ENCODE peak calls at places on chromosomes 7 and 10, in six cellular contexts. C is sigmoid colon, M is GM12892, K is stomach, O is GM23338, V is spleen. T is an unnamed sample.

GRCh38 chr7:15921576-15921975 is 235.1 kb upstream of the MEOX2 start:
- DNase-seq in O (no peak), K (no peak), M (no peak), V (no peak), C (no peak), T (no peak)

GRCh38 chr7:149741629-149742028 is 31.8 kb downstream of the ZNF467 start:
- DNase-seq in V (peak), K (no peak), C (no peak), O (no peak), M (no peak), T (no peak)

GRCh38 chr7:151452680-151453325 is 12.9 kb upstream of the CRYGN start:
- DNase-seq in K (no peak), V (peak), M (no peak), O (no peak), C (peak), T (peak)

GRCh38 chr10:2005546-2005945 is 268.2 kb upstream of the ADARB2 start:
- DNase-seq in V (no peak), M (no peak), C (no peak), O (no peak), K (no peak), T (no peak)

GRCh38 chr10:50613726-50614443 is 9.9 kb downstream of the SGMS1 start:
- DNase-seq in O (no peak), V (no peak), C (no peak), K (no peak), M (no peak), T (no peak)

GRCh38 chr10:43110318-43111071 is 27.8 kb upstream of the CSGALNACT2 start:
- DNase-seq in M (no peak), O (no peak), V (no peak), C (no peak), K (no peak), T (peak)

GRCh38 chr7:114934758-114935157 is 12.9 kb downstream of the MDFIC start:
- DNase-seq in M (no peak), V (no peak), K (no peak), O (no peak), C (no peak), T (no peak)

GRCh38 chr7:23353172-23353571 is 54.0 kb downstream of the MALSU1 start:
- DNase-seq in K (no peak), M (no peak), O (no peak), V (no peak), C (no peak), T (no peak)

GRCh38 chr10:118800920-118801319 is 46.1 kb upstream of the CACUL1 start:
- DNase-seq in O (no peak), M (no peak), V (peak), K (peak), C (no peak), T (peak)

GRCh38 chr10:75396861-75397570 is 4.5 kb downstream of the ZNF503 start:
- DNase-seq in C (no peak), K (peak), M (no peak), V (no peak), O (peak), T (peak)

GRCh38 chr7:111560773-111561658 is 1.3 kb downstream of the IMMP2L start:
- DNase-seq in K (no peak), O (peak), C (no peak), M (no peak), V (no peak), T (no peak)

GRCh38 chr10:7378602-7379403 is 32.0 kb downstream of the SFMBT2 start:
- DNase-seq in K (no peak), C (peak), V (no peak), O (no peak), M (no peak), T (no peak)

GRCh38 chr7:105940111-105940510 is 23.0 kb upstream of the CDHR3 start:
- DNase-seq in O (no peak), M (no peak), V (no peak), K (no peak), C (no peak), T (no peak)

GRCh38 chr10:26799342-26799741 is 61.4 kb downstream of the ABI1 start:
- DNase-seq in O (no peak), M (no peak), V (no peak), C (no peak), K (no peak), T (peak)

GRCh38 chr7:107830410-107830809 is 27.4 kb upstream of the SLC26A3 start:
- DNase-seq in C (no peak), K (no peak), M (no peak), V (no peak), O (no peak), T (no peak)

GRCh38 chr7:73683916-73684693 is 708 bp downstream of the BUD23 start:
- DNase-seq in O (no peak), M (no peak), C (no peak), V (no peak), K (no peak), T (no peak)

GRCh38 chr7:28128608-28129007 is 52.0 kb downstream of the JAZF1 start:
- DNase-seq in V (no peak), C (no peak), O (no peak), M (no peak), K (no peak), T (no peak)

GRCh38 chr10:21298686-21299085 is 226.8 kb downstream of the SKIDA1 start:
- DNase-seq in M (no peak), C (no peak), V (no peak), K (no peak), O (no peak), T (no peak)

GRCh38 chr7:33233659-33234058 is 104.3 kb downstream of the BBS9 start:
- DNase-seq in V (no peak), C (no peak), K (no peak), O (no peak), M (no peak), T (no peak)

GRCh38 chr7:27688056-27688455 is 25.4 kb upstream of the HIBADH start:
- DNase-seq in C (no peak), O (no peak), M (no peak), K (no peak), V (no peak), T (no peak)

GRCh38 chr10:35827783-35828182 is 185.7 kb upstream of the FZD8 start:
- DNase-seq in V (no peak), M (no peak), O (no peak), K (no peak), C (no peak), T (no peak)

GRCh38 chr7:6579446-6579845 is 2.2 kb downstream of the ZDHHC4 start:
- DNase-seq in O (peak), C (no peak), M (no peak), V (no peak), K (no peak), T (no peak)

GRCh38 chr7:44286618-44287487 is 38.5 kb downstream of the CAMK2B start:
- DNase-seq in V (peak), O (no peak), M (no peak), K (peak), C (peak), T (peak)

GRCh38 chr10:12793106-12793505 is 208.4 kb downstream of the CCDC3 start:
- DNase-seq in C (no peak), O (no peak), M (no peak), K (no peak), V (no peak), T (no peak)

GRCh38 chr7:123424463-123424862 is 109.9 kb downstream of the IQUB start:
- DNase-seq in C (no peak), V (no peak), O (no peak), K (no peak), M (no peak), T (no peak)

GRCh38 chr10:95289003-95289920 is 1.5 kb downstream of the PDLIM1 start:
- DNase-seq in M (no peak), V (no peak), C (no peak), K (no peak), O (peak), T (peak)

GRCh38 chr10:27242951-27243551 is 2.5 kb upstream of the ACBD5 start:
- DNase-seq in O (peak), V (peak), C (no peak), M (no peak), K (peak), T (peak)

GRCh38 chr10:120209124-120209523 is 247.9 kb upstream of the PLPP4 start:
- DNase-seq in V (no peak), K (no peak), C (no peak), M (no peak), O (no peak), T (no peak)

GRCh38 chr10:101716891-101717659 is 22.1 kb upstream of the FBXW4 start:
- DNase-seq in M (no peak), O (no peak), C (no peak), K (no peak), V (no peak), T (no peak)

GRCh38 chr10:90751107-90751997 is 106.5 kb downstream of the HTR7 start:
- DNase-seq in K (no peak), V (no peak), O (peak), C (no peak), M (no peak), T (peak)

GRCh38 chr7:30003098-30003497 is 13.5 kb upstream of the SCRN1 start:
- DNase-seq in O (peak), C (no peak), V (no peak), M (no peak), K (no peak), T (no peak)

GRCh38 chr7:47685712-47686376 is 103.9 kb upstream of the TNS3 start:
- DNase-seq in C (no peak), K (no peak), O (no peak), M (no peak), V (no peak), T (no peak)

GRCh38 chr10:130040817-130041330 is 69.8 kb downstream of the C10orf143 start:
- DNase-seq in V (peak), M (no peak), C (peak), O (no peak), K (no peak), T (no peak)

GRCh38 chr10:130038611-130039109 is 72.0 kb downstream of the C10orf143 start:
- DNase-seq in C (peak), M (no peak), O (no peak), K (no peak), V (no peak), T (no peak)

GRCh38 chr10:130038019-130038555 is 72.5 kb downstream of the C10orf143 start:
- DNase-seq in K (no peak), V (no peak), C (peak), O (no peak), M (no peak), T (no peak)

GRCh38 chr10:130040351-130040750 is 70.3 kb downstream of the C10orf143 start:
- DNase-seq in V (no peak), O (no peak), M (no peak), K (no peak), C (peak), T (no peak)

DNA sequence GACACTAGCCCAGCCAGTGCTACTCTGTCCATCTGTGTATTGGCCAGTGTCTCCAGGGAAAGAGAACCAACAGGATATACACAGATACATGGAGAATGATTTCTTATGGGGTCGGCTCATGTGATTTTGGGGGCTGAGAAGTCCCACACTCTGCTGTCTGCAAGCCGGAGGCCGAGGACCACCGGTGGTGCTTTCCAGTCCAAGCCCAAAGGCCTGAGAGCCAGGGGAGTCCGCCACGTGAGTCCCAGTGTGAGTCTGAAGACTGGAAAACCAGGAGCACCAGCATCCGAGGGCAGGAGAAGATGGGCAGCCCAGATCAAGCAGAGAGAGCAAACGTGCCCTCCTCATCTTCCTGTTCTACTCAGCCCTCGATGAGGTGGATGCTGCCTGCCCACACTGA is 71.5 kb downstream of the C10orf143 start:
- DNase-seq in M (no peak), C (peak), O (no peak), V (no peak), K (no peak), T (no peak)
- TF ChIP-seq POLR2AphosphoS5 in M (no peak), C (no peak), O (no peak), V (no peak), K (no peak), T (no peak)

GRCh38 chr7:71348751-71349415 is 216.9 kb downstream of the GALNT17 start:
- DNase-seq in C (no peak), O (peak), K (no peak), M (no peak), V (no peak), T (no peak)
- TF ChIP-seq POLR2AphosphoS5 in C (no peak), O (no peak), K (no peak), M (no peak), V (no peak), T (peak)

GRCh38 chr7:2017483-2017891 is 215.3 kb downstream of the MAD1L1 start:
- DNase-seq in C (peak), V (no peak), K (no peak), M (no peak), O (no peak), T (no peak)

GRCh38 chr7:2017914-2018785 is 214.6 kb downstream of the MAD1L1 start:
- DNase-seq in V (peak), M (no peak), C (peak), K (no peak), O (no peak), T (no peak)

GRCh38 chr7:2018786-2019692 is 213.7 kb downstream of the MAD1L1 start:
- DNase-seq in V (peak), C (peak), K (no peak), O (no peak), M (no peak), T (peak)

GRCh38 chr7:2022021-2022409 is 210.7 kb downstream of the MAD1L1 start:
- DNase-seq in M (no peak), V (peak), O (no peak), K (no peak), C (no peak), T (no peak)

GRCh38 chr7:2019693-2020511 is 212.8 kb downstream of the MAD1L1 start:
- DNase-seq in V (peak), O (no peak), M (peak), K (no peak), C (peak), T (peak)
- TF ChIP-seq POLR2AphosphoS5 in V (peak), O (no peak), M (no peak), K (peak), C (no peak), T (no peak)

DNA sequence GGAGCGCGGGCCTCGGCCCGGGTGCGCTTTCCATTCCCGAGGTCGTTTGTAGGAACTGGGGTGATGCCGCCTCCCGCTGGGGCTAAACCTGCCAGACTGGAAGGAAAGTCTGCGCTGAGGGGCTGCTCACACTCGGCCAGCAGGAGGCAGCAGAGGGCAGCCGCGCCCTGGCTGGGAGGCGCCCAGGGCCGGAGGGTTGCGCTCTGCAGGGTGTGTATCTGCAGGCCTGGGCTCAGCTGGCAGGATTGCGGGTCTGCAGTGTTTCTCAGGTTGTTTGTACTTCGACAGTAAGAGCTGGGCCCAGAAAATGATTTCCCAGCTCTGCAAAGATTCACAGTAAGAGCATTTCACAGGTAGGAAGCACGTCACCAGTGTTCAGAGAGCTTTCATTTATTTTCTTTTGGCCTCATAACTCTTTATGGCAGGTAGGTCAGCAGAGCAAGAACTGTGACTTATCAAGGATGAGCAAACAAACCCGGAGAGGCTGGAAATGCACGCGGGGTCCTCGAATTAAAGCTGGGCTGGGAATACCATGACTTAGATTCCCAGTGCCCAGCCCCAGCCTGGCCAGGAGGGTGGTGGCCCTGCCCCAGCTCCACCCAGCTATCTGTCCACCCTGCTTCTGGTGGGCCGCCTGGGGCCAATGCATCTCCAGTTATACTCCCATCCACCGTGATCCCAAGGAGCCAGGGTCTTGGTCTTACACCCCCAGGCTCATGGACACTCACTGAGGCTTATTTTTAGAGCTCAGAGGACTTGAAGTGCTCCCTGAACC is 15.2 kb upstream of the PPP2R2D start:
- DNase-seq in O (peak), M (peak), V (peak), C (peak), K (peak), T (peak)
- TF ChIP-seq POLR2AphosphoS5 in O (no peak), M (no peak), V (peak), C (no peak), K (peak), T (no peak)